ENCODE peak calls at places on chromosome 16, in six cellular contexts. H is cerebellum, O is posterior cingulate gyrus, Y is OCI-M1, A is LHCN-M2, V is B cell. D is an unnamed sample.

GRCh38 chr16:85872666-85873561 is 26.0 kb upstream of the IRF8 start:
- DNase-seq in Y (no peak), V (no peak), A (no peak), O (no peak), H (no peak), D (no peak)

GRCh38 chr16:27806986-27807385 is 256.5 kb downstream of the GSG1L start:
- DNase-seq in O (no peak), V (no peak), Y (no peak), H (no peak), A (no peak), D (no peak)

GRCh38 chr16:28064150-28064549 is 636 bp upstream of the GSG1L start:
- DNase-seq in A (no peak), V (no peak), Y (no peak), H (no peak), O (no peak), D (no peak)

GRCh38 chr16:53323924-53324323 is 110.3 kb upstream of the RBL2 start:
- DNase-seq in A (no peak), H (no peak), V (no peak), O (no peak), Y (no peak), D (no peak)

GRCh38 chr16:2035431-2036199 is 8.9 kb downstream of the NHERF2 start:
- DNase-seq in O (no peak), A (peak), H (no peak), Y (no peak), V (no peak), D (no peak)

GRCh38 chr16:56737539-56737938 is 7.6 kb downstream of the NUP93 start:
- DNase-seq in A (no peak), H (no peak), O (no peak), V (no peak), Y (no peak), D (no peak)

GRCh38 chr16:46629331-46629843 is 8.2 kb upstream of the SHCBP1 start:
- DNase-seq in A (peak), Y (peak), H (peak), V (no peak), O (no peak), D (peak)

GRCh38 chr16:86018487-86018886 is 119.5 kb downstream of the IRF8 start:
- DNase-seq in Y (no peak), A (no peak), V (peak), O (no peak), H (no peak), D (no peak)

GRCh38 chr16:3950343-3951193 is 70.1 kb upstream of the CREBBP start:
- DNase-seq in V (no peak), Y (no peak), O (no peak), H (no peak), A (peak), D (peak)

GRCh38 chr16:89017956-89018604 is 41.1 kb upstream of the CBFA2T3 start:
- DNase-seq in V (no peak), Y (no peak), H (no peak), A (no peak), O (no peak), D (no peak)

GRCh38 chr16:67672739-67673662 is 6.4 kb downstream of the C16orf86 start:
- DNase-seq in A (peak), V (peak), Y (peak), H (peak), O (peak), D (no peak)

GRCh38 chr16:24135624-24136296 is 120.4 kb upstream of the CACNG3 start:
- DNase-seq in O (no peak), V (no peak), A (no peak), H (peak), Y (peak), D (no peak)

GRCh38 chr16:4660454-4661007 is 32.8 kb upstream of the NUDT16L1 start:
- DNase-seq in A (peak), O (peak), H (no peak), V (no peak), Y (no peak), D (no peak)

GRCh38 chr16:50802958-50803357 is 61.1 kb downstream of the CYLD start:
- DNase-seq in O (no peak), Y (no peak), V (no peak), H (no peak), A (no peak), D (no peak)

GRCh38 chr16:50522324-50522723 is 25.9 kb upstream of the NKD1 start:
- DNase-seq in O (no peak), A (no peak), Y (peak), V (no peak), H (no peak), D (no peak)

GRCh38 chr16:13961099-13961811 is 41.3 kb downstream of the ERCC4 start:
- DNase-seq in H (no peak), V (no peak), O (no peak), A (peak), Y (peak), D (peak)

GRCh38 chr16:52569296-52569695 is 22.4 kb upstream of the TOX3 start:
- DNase-seq in Y (no peak), O (no peak), A (no peak), H (no peak), V (no peak), D (no peak)

GRCh38 chr16:10646581-10647263 is 48.0 kb downstream of the TEKT5 start:
- DNase-seq in H (no peak), A (no peak), V (no peak), Y (no peak), O (no peak), D (no peak)

GRCh38 chr16:3878610-3879009 is 1.9 kb downstream of the CREBBP start:
- DNase-seq in O (no peak), Y (peak), A (peak), V (peak), H (no peak), D (no peak)

GRCh38 chr16:78673884-78674283 is 574.4 kb downstream of the WWOX start:
- DNase-seq in O (no peak), A (no peak), H (no peak), V (no peak), Y (no peak), D (no peak)

D was measured in HFF-Myc.